ENCODE peak calls at places on chromosomes 16 and 17, in ten cellular contexts. T is stimulated activated CD4-positive, alpha-beta T cell treated with anti-CD3 and anti-CD28 coated beads, Interleukin-12 subunit alpha, Interleukin-12 subunit beta, amount 100 ng/mL, for 4 hours; E is psoas muscle; S is fibroblast of pulmonary artery; M is KBM-7; J is RCC 7860; I is SJSA1; F is AG08395; R is T-helper 2 cell treated with Interferon-gamma antibody and Interleukin-4, amounts not matched to agents 5 μg/mL and 100 μg/mL, for 36 hours; U is NCI-H460. G is an unnamed sample.

GRCh38 chr16:12311887-12312286 is 335.4 kb downstream of the SNX29 start:
- DNase-seq in E (no peak), T (no peak), U (no peak), F (no peak), I (no peak), R (no peak), J (no peak), S (no peak), M (no peak), G (no peak)

GRCh38 chr16:84885024-84885910 is 65.5 kb downstream of the CRISPLD2 start:
- DNase-seq in I (no peak), J (no peak), F (no peak), T (no peak), R (no peak), E (peak), U (no peak), S (peak), M (no peak), G (no peak)

GRCh38 chr17:7146115-7146514 is 31.5 kb upstream of the ASGR2 start:
- DNase-seq in M (no peak), F (peak), S (no peak), I (no peak), T (no peak), U (no peak), E (no peak), R (no peak), J (no peak), G (no peak)

GRCh38 chr16:53053967-53054669 is 673 bp upstream of the CHD9 start:
- DNase-seq in F (no peak), J (no peak), R (no peak), E (peak), M (no peak), I (no peak), T (no peak), U (no peak), S (peak), G (no peak)

GRCh38 chr17:82917656-82918345 is 78.0 kb upstream of the ZNF750 start:
- DNase-seq in E (no peak), S (peak), J (no peak), M (peak), T (peak), U (no peak), F (peak), R (no peak), I (no peak), G (peak)

GRCh38 chr16:86299882-86300490 is 210.3 kb upstream of the FOXF1 start:
- DNase-seq in M (no peak), E (no peak), T (no peak), I (no peak), S (no peak), J (no peak), F (no peak), R (no peak), U (no peak), G (no peak)

GRCh38 chr16:23903001-23903414 is 67.2 kb downstream of the PRKCB start:
- DNase-seq in J (no peak), T (no peak), F (no peak), E (no peak), U (no peak), I (no peak), S (no peak), R (no peak), M (peak), G (no peak)

GRCh38 chr17:58605986-58606385 is 85.9 kb downstream of the TEX14 start:
- DNase-seq in S (no peak), F (no peak), T (no peak), I (no peak), E (no peak), M (no peak), J (no peak), R (no peak), U (no peak), G (no peak)

GRCh38 chr17:31366088-31366487 is 25.4 kb upstream of the RAB11FIP4 start:
- DNase-seq in M (no peak), E (no peak), T (no peak), U (no peak), I (no peak), S (no peak), J (no peak), R (no peak), F (no peak), G (no peak)

GRCh38 chr17:78129385-78130079 is 977 bp upstream of the TMC6 start:
- DNase-seq in S (no peak), F (no peak), M (no peak), R (no peak), T (no peak), J (no peak), U (no peak), E (no peak), I (no peak), G (no peak)

GRCh38 chr17:7852262-7852670 is 2.6 kb upstream of the TMEM88 start:
- DNase-seq in F (no peak), R (no peak), E (peak), J (no peak), I (no peak), U (no peak), M (no peak), T (no peak), S (no peak), G (no peak)

GRCh38 chr16:51994597-51994996 is 552.3 kb downstream of the TOX3 start:
- DNase-seq in I (peak), S (no peak), E (no peak), U (no peak), M (no peak), F (no peak), T (no peak), J (peak), R (no peak), G (no peak)

GRCh38 chr16:50497592-50497991 is 50.6 kb upstream of the NKD1 start:
- DNase-seq in T (no peak), U (no peak), M (no peak), R (no peak), I (no peak), J (peak), S (peak), F (peak), E (no peak), G (peak)

GRCh38 chr16:86575095-86575685 is 3.2 kb upstream of the FOXL1 start:
- DNase-seq in J (no peak), I (no peak), T (no peak), F (no peak), U (no peak), R (no peak), M (no peak), S (no peak), E (no peak), G (no peak)

GRCh38 chr17:47810200-47810821 is 11.3 kb downstream of the OSBPL7 start:
- DNase-seq in R (no peak), T (no peak), S (peak), I (peak), F (peak), E (no peak), M (no peak), J (peak), U (peak), G (peak)

GRCh38 chr16:86530251-86531192 is 20.2 kb downstream of the FOXF1 start:
- DNase-seq in J (no peak), R (no peak), T (no peak), E (no peak), S (no peak), U (no peak), F (no peak), M (no peak), I (no peak), G (no peak)

GRCh38 chr16:72467157-72467759 is 295.3 kb upstream of the PMFBP1 start:
- DNase-seq in U (peak), R (no peak), M (peak), S (peak), I (no peak), T (no peak), J (peak), F (peak), E (no peak), G (no peak)

GRCh38 chr17:5785867-5786509 is 201.7 kb upstream of the NLRP1 start:
- DNase-seq in R (no peak), J (peak), M (no peak), E (no peak), F (peak), T (no peak), U (no peak), I (peak), S (peak), G (no peak)

GRCh38 chr16:17448640-17449638 is 21.8 kb downstream of the XYLT1 start:
- DNase-seq in F (no peak), S (no peak), J (no peak), U (peak), T (no peak), R (peak), E (peak), I (no peak), M (peak), G (no peak)

GRCh38 chr16:66918803-66919568 is at the start of gene CDH16:
- DNase-seq in J (peak), M (no peak), U (no peak), I (no peak), E (no peak), F (no peak), S (no peak), T (no peak), R (no peak), G (no peak)

GRCh38 chr17:19391432-19391831 is 4.4 kb upstream of the MFAP4 start:
- DNase-seq in U (no peak), J (no peak), S (no peak), M (no peak), R (no peak), E (no peak), F (no peak), I (no peak), T (no peak), G (no peak)

G was measured in H54.